ENCODE peak calls at places on chromosome 15, in nine cellular contexts. One of them, this sample, is unnamed. For H3K4me1, the result is how much of the 10 kb centered on the place peaks cover.

GRCh38 chr15:68205949-68206539 is 912 bp upstream of the CALML4 start:
- DNase-seq in pancreas: no peak
- DNase-seq in GM23248: no peak
- DNase-seq in IMR-90: no peak
- DNase-seq in suprapubic skin: no peak
- DNase-seq in heart left ventricle: peak
- DNase-seq in PC-3: no peak
- DNase-seq in BE2C: no peak
- DNase-seq in lower lobe of right lung: peak
- DNase-seq in this sample: peak

GRCh38 chr15:50190166-50190570 is 8.2 kb downstream of the SLC27A2 start:
- DNase-seq in pancreas: no peak
- DNase-seq in GM23248: no peak
- DNase-seq in IMR-90: no peak
- DNase-seq in suprapubic skin: no peak
- DNase-seq in heart left ventricle: no peak
- DNase-seq in PC-3: no peak
- DNase-seq in BE2C: no peak
- DNase-seq in lower lobe of right lung: no peak
- DNase-seq in this sample: no peak

GRCh38 chr15:96887730-96888129 is 557.2 kb downstream of the NR2F2 start:
- DNase-seq in pancreas: no peak
- DNase-seq in GM23248: no peak
- DNase-seq in IMR-90: no peak
- DNase-seq in suprapubic skin: no peak
- DNase-seq in heart left ventricle: no peak
- DNase-seq in PC-3: peak
- DNase-seq in BE2C: no peak
- DNase-seq in lower lobe of right lung: no peak
- DNase-seq in this sample: no peak

GRCh38 chr15:101014921-101015841 is 96.0 kb downstream of the LRRK1 start:
- DNase-seq in pancreas: peak
- DNase-seq in GM23248: peak
- DNase-seq in IMR-90: peak
- DNase-seq in suprapubic skin: peak
- DNase-seq in heart left ventricle: peak
- DNase-seq in PC-3: peak
- DNase-seq in BE2C: peak
- DNase-seq in lower lobe of right lung: peak
- DNase-seq in this sample: peak

GRCh38 chr15:94970096-94970495 is 738.7 kb downstream of the MCTP2 start:
- DNase-seq in pancreas: no peak
- DNase-seq in GM23248: no peak
- DNase-seq in IMR-90: no peak
- DNase-seq in suprapubic skin: no peak
- DNase-seq in heart left ventricle: no peak
- DNase-seq in PC-3: peak
- DNase-seq in BE2C: no peak
- DNase-seq in lower lobe of right lung: no peak
- DNase-seq in this sample: no peak

GRCh38 chr15:57751177-57751800 is 44.8 kb downstream of the POLR2M start:
- DNase-seq in pancreas: no peak
- DNase-seq in GM23248: peak
- DNase-seq in IMR-90: peak
- DNase-seq in suprapubic skin: no peak
- DNase-seq in heart left ventricle: no peak
- DNase-seq in PC-3: peak
- DNase-seq in BE2C: peak
- DNase-seq in lower lobe of right lung: no peak
- DNase-seq in this sample: no peak

GRCh38 chr15:64775551-64776401 is at the start of gene RBPMS2:
- DNase-seq in pancreas: peak
- DNase-seq in GM23248: peak
- DNase-seq in IMR-90: peak
- DNase-seq in suprapubic skin: no peak
- DNase-seq in heart left ventricle: peak
- DNase-seq in PC-3: no peak
- DNase-seq in BE2C: peak
- DNase-seq in lower lobe of right lung: no peak
- DNase-seq in this sample: no peak

GRCh38 chr15:39400002-39400401 is 180.9 kb upstream of the THBS1 start:
- DNase-seq in pancreas: no peak
- DNase-seq in GM23248: no peak
- DNase-seq in IMR-90: no peak
- DNase-seq in suprapubic skin: no peak
- DNase-seq in heart left ventricle: no peak
- DNase-seq in PC-3: no peak
- DNase-seq in BE2C: no peak
- DNase-seq in lower lobe of right lung: no peak
- DNase-seq in this sample: no peak

GRCh38 chr15:58770519-58770856 is 614 bp upstream of the MINDY2 start:
- DNase-seq in pancreas: no peak
- DNase-seq in GM23248: peak
- DNase-seq in IMR-90: peak
- DNase-seq in suprapubic skin: no peak
- DNase-seq in heart left ventricle: no peak
- DNase-seq in PC-3: peak
- DNase-seq in BE2C: no peak
- DNase-seq in lower lobe of right lung: no peak
- DNase-seq in this sample: no peak

GRCh38 chr15:51837784-51838183 is 8.3 kb downstream of the TMOD3 start:
- DNase-seq in pancreas: no peak
- DNase-seq in GM23248: no peak
- DNase-seq in IMR-90: peak
- DNase-seq in suprapubic skin: no peak
- DNase-seq in heart left ventricle: no peak
- DNase-seq in PC-3: no peak
- DNase-seq in BE2C: no peak
- DNase-seq in lower lobe of right lung: no peak
- DNase-seq in this sample: no peak

GRCh38 chr15:49758856-49759255 is 138.0 kb downstream of the DTWD1 start:
- DNase-seq in pancreas: no peak
- DNase-seq in GM23248: no peak
- DNase-seq in IMR-90: peak
- DNase-seq in suprapubic skin: no peak
- DNase-seq in heart left ventricle: no peak
- DNase-seq in PC-3: peak
- DNase-seq in BE2C: no peak
- DNase-seq in lower lobe of right lung: no peak
- DNase-seq in this sample: no peak

GRCh38 chr15:46865155-46865554 is 852.1 kb upstream of the SEMA6D start:
- DNase-seq in pancreas: no peak
- DNase-seq in GM23248: no peak
- DNase-seq in IMR-90: no peak
- DNase-seq in suprapubic skin: no peak
- DNase-seq in heart left ventricle: no peak
- DNase-seq in PC-3: no peak
- DNase-seq in BE2C: no peak
- DNase-seq in lower lobe of right lung: no peak
- DNase-seq in this sample: no peak

GRCh38 chr15:74201656-74202420 is 749 bp downstream of the STRA6 start:
- DNase-seq in pancreas: no peak
- DNase-seq in GM23248: no peak
- DNase-seq in IMR-90: no peak
- DNase-seq in suprapubic skin: no peak
- DNase-seq in heart left ventricle: no peak
- DNase-seq in PC-3: peak
- DNase-seq in BE2C: peak
- DNase-seq in lower lobe of right lung: no peak
- DNase-seq in this sample: no peak

GRCh38 chr15:65326844-65327243 is 22.4 kb downstream of the RNU5B-1 start:
- DNase-seq in pancreas: no peak
- DNase-seq in GM23248: no peak
- DNase-seq in IMR-90: no peak
- DNase-seq in suprapubic skin: no peak
- DNase-seq in heart left ventricle: no peak
- DNase-seq in PC-3: no peak
- DNase-seq in BE2C: no peak
- DNase-seq in lower lobe of right lung: no peak
- DNase-seq in this sample: no peak

GRCh38 chr15:94327356-94327936 is 96.1 kb downstream of the MCTP2 start:
- DNase-seq in pancreas: no peak
- DNase-seq in GM23248: peak
- DNase-seq in IMR-90: peak
- DNase-seq in suprapubic skin: no peak
- DNase-seq in heart left ventricle: no peak
- DNase-seq in PC-3: peak
- DNase-seq in BE2C: peak
- DNase-seq in lower lobe of right lung: no peak
- DNase-seq in this sample: no peak

GRCh38 chr15:53611145-53611920 is 148.1 kb downstream of the WDR72 start:
- DNase-seq in pancreas: no peak
- DNase-seq in GM23248: no peak
- DNase-seq in IMR-90: no peak
- DNase-seq in suprapubic skin: no peak
- DNase-seq in heart left ventricle: no peak
- DNase-seq in PC-3: peak
- DNase-seq in BE2C: no peak
- DNase-seq in lower lobe of right lung: no peak
- DNase-seq in this sample: no peak

DNA sequence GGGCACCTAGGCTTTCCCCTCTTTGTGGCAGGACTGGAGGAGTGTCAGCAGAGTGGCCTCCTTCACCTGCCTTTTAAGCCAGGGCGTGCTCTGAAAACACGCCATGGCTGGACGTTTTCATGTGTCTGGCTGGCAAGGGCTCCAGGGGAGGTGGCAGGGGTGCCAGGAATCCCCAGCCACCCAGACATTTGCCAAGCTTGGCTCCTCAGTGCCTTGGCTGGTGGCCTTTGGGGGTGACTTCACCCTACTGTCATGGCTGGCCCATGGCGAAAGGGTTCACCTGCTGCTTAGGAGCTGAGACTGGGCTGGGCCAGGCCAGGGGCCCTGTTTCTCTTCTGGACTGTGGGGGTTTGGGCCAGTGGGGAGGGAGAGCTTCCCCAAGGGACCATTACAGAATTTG is 17.6 kb downstream of the KLF13 start:
- DNase-seq in pancreas: no peak
- DNase-seq in GM23248: no peak
- DNase-seq in IMR-90: no peak
- DNase-seq in suprapubic skin: no peak
- DNase-seq in heart left ventricle: no peak
- DNase-seq in PC-3: no peak
- DNase-seq in BE2C: no peak
- DNase-seq in lower lobe of right lung: peak
- DNase-seq in this sample: no peak
- H3K4me1 ChIP-seq in pancreas: under half
- H3K4me1 ChIP-seq in GM23248: under half
- H3K4me1 ChIP-seq in IMR-90: under half
- H3K4me1 ChIP-seq in suprapubic skin: half or more
- H3K4me1 ChIP-seq in heart left ventricle: half or more
- H3K4me1 ChIP-seq in PC-3: under half
- H3K4me1 ChIP-seq in BE2C: under half
- H3K4me1 ChIP-seq in lower lobe of right lung: half or more
- H3K4me1 ChIP-seq in this sample: half or more

GRCh38 chr15:99511865-99512632 is 53.7 kb upstream of the MEF2A start:
- DNase-seq in pancreas: no peak
- DNase-seq in GM23248: peak
- DNase-seq in IMR-90: no peak
- DNase-seq in suprapubic skin: no peak
- DNase-seq in heart left ventricle: no peak
- DNase-seq in PC-3: no peak
- DNase-seq in BE2C: no peak
- DNase-seq in lower lobe of right lung: no peak
- DNase-seq in this sample: no peak
- H3K4me1 ChIP-seq in pancreas: under half
- H3K4me1 ChIP-seq in GM23248: under half
- H3K4me1 ChIP-seq in IMR-90: under half
- H3K4me1 ChIP-seq in suprapubic skin: under half
- H3K4me1 ChIP-seq in heart left ventricle: under half
- H3K4me1 ChIP-seq in PC-3: under half
- H3K4me1 ChIP-seq in BE2C: under half
- H3K4me1 ChIP-seq in lower lobe of right lung: half or more
- H3K4me1 ChIP-seq in this sample: under half

GRCh38 chr15:77544162-77544561 is 88.5 kb downstream of the LINGO1 start:
- DNase-seq in pancreas: no peak
- DNase-seq in GM23248: no peak
- DNase-seq in IMR-90: no peak
- DNase-seq in suprapubic skin: no peak
- DNase-seq in heart left ventricle: no peak
- DNase-seq in PC-3: no peak
- DNase-seq in BE2C: no peak
- DNase-seq in lower lobe of right lung: no peak
- DNase-seq in this sample: no peak

GRCh38 chr15:77543159-77543882 is 89.4 kb downstream of the LINGO1 start:
- DNase-seq in pancreas: peak
- DNase-seq in GM23248: peak
- DNase-seq in IMR-90: peak
- DNase-seq in suprapubic skin: peak
- DNase-seq in heart left ventricle: peak
- DNase-seq in PC-3: peak
- DNase-seq in BE2C: peak
- DNase-seq in lower lobe of right lung: peak
- DNase-seq in this sample: no peak

GRCh38 chr15:77541421-77542181 is 91.1 kb downstream of the LINGO1 start:
- DNase-seq in pancreas: no peak
- DNase-seq in GM23248: peak
- DNase-seq in IMR-90: peak
- DNase-seq in suprapubic skin: no peak
- DNase-seq in heart left ventricle: no peak
- DNase-seq in PC-3: no peak
- DNase-seq in BE2C: no peak
- DNase-seq in lower lobe of right lung: peak
- DNase-seq in this sample: no peak

GRCh38 chr15:77540346-77541060 is 92.2 kb downstream of the LINGO1 start:
- DNase-seq in pancreas: no peak
- DNase-seq in GM23248: no peak
- DNase-seq in IMR-90: no peak
- DNase-seq in suprapubic skin: no peak
- DNase-seq in heart left ventricle: no peak
- DNase-seq in PC-3: no peak
- DNase-seq in BE2C: no peak
- DNase-seq in lower lobe of right lung: no peak
- DNase-seq in this sample: no peak

DNA sequence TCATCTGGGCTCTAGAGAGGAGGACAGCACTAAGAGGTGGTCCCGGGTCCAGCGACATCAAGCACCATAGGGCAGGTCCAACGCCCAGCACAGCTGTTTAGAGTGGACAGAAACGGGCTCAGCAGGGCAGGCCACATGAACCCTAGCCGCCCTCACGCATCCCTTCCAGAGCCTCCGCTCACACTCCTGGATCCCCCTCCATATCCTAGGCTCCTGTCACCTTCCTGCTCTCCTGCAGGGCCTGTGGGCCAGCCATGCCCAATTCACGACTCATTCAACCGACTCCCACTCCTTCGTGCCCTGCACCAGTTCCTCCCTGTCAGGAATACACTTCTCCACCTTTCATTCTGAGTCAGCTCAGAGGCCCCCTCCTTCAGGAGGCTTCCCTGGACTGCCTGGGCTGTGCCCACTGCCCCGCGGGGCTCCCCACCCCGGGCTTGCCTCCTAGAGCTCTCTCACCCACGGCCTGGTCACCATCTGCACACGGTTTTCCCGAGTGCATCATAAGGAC is 90.2 kb downstream of the LINGO1 start:
- DNase-seq in pancreas: no peak
- DNase-seq in GM23248: peak
- DNase-seq in IMR-90: peak
- DNase-seq in suprapubic skin: no peak
- DNase-seq in heart left ventricle: no peak
- DNase-seq in PC-3: peak
- DNase-seq in BE2C: no peak
- DNase-seq in lower lobe of right lung: no peak
- DNase-seq in this sample: no peak
- H3K4me1 ChIP-seq in pancreas: under half
- H3K4me1 ChIP-seq in GM23248: under half
- H3K4me1 ChIP-seq in IMR-90: under half
- H3K4me1 ChIP-seq in suprapubic skin: under half
- H3K4me1 ChIP-seq in heart left ventricle: under half
- H3K4me1 ChIP-seq in PC-3: under half
- H3K4me1 ChIP-seq in BE2C: under half
- H3K4me1 ChIP-seq in lower lobe of right lung: under half
- H3K4me1 ChIP-seq in this sample: under half

GRCh38 chr15:63054985-63055384 is 12.4 kb downstream of the TPM1 start:
- DNase-seq in pancreas: no peak
- DNase-seq in GM23248: peak
- DNase-seq in IMR-90: no peak
- DNase-seq in suprapubic skin: no peak
- DNase-seq in heart left ventricle: no peak
- DNase-seq in PC-3: no peak
- DNase-seq in BE2C: peak
- DNase-seq in lower lobe of right lung: no peak
- DNase-seq in this sample: no peak
- H3K4me1 ChIP-seq in pancreas: under half
- H3K4me1 ChIP-seq in GM23248: half or more
- H3K4me1 ChIP-seq in IMR-90: under half
- H3K4me1 ChIP-seq in suprapubic skin: half or more
- H3K4me1 ChIP-seq in heart left ventricle: half or more
- H3K4me1 ChIP-seq in PC-3: under half
- H3K4me1 ChIP-seq in BE2C: half or more
- H3K4me1 ChIP-seq in lower lobe of right lung: half or more
- H3K4me1 ChIP-seq in this sample: half or more